ENCODE peak calls at places on chromosomes 4 and X, in ten cellular contexts. Q, R, N, O, Y, Z, C, M, L and T are unnamed samples.

GRCh38 chrX:120726294-120726693 is 96.4 kb upstream of the C1GALT1C1 start:
- DNase-seq in Y (no peak), Z (no peak), M (no peak), N (no peak), O (no peak), R (no peak), C (no peak), L (no peak), Q (no peak), T (no peak)

GRCh38 chrX:15269618-15270521 is at the start of gene ASB9:
- DNase-seq in M (peak; percentile 60), O (no peak), Q (peak; percentile 74), L (peak; percentile 4), R (no peak), Z (peak; percentile 34), Y (no peak), N (no peak), C (peak; percentile 77), T (peak; percentile 16)

GRCh38 chrX:107710617-107711391 is 64.8 kb downstream of the TSC22D3 start:
- DNase-seq in N (no peak), R (no peak), Y (peak; percentile 47), O (peak; percentile 43), Z (peak; percentile 93), C (peak; percentile 88), M (no peak), Q (peak; percentile 94), L (peak; percentile 76), T (peak; percentile 91)

GRCh38 chr4:84597450-84597849 is 14.5 kb downstream of the CDS1 start:
- DNase-seq in Z (no peak), C (no peak), N (no peak), R (no peak), Q (no peak), M (no peak), O (no peak), L (no peak), Y (no peak), T (no peak)

GRCh38 chr4:38857354-38858096 is 908 bp upstream of the TLR6 start:
- DNase-seq in L (peak; percentile 47), Z (peak; percentile 94), N (no peak), M (peak; percentile 60), Q (peak; percentile 94), R (peak; percentile 20), O (no peak), C (peak; percentile 92), Y (no peak), T (no peak)

GRCh38 chr4:183335369-183335940 is 13.2 kb upstream of the CLDN24 start:
- DNase-seq in Z (peak; percentile 96), Y (no peak), N (no peak), Q (peak; percentile 94), L (no peak), M (no peak), C (no peak), O (no peak), R (no peak), T (no peak)

GRCh38 chr4:5955201-5955821 is 62.4 kb upstream of the CRMP1 start:
- DNase-seq in R (no peak), Z (no peak), N (no peak), Q (no peak), L (no peak), C (no peak), O (no peak), M (no peak), Y (no peak), T (no peak)

GRCh38 chr4:19807505-19807904 is 444.2 kb upstream of the SLIT2 start:
- DNase-seq in L (no peak), R (no peak), O (no peak), M (no peak), Z (peak; percentile 53), N (no peak), Y (no peak), C (peak; percentile 46), Q (peak; percentile 93), T (no peak)

GRCh38 chr4:139711461-139711860 is 45.8 kb downstream of the MGST2 start:
- DNase-seq in O (no peak), R (no peak), L (no peak), M (no peak), Z (peak; percentile 54), Q (no peak), N (no peak), Y (no peak), C (no peak), T (no peak)

GRCh38 chr4:110155632-110156031 is 42.8 kb downstream of the ELOVL6 start:
- DNase-seq in M (no peak), Q (no peak), Z (peak; percentile 12), R (no peak), N (no peak), O (no peak), C (peak; percentile 11), Y (no peak), L (no peak), T (no peak)

GRCh38 chr4:128134925-128135324 is 73.8 kb downstream of the LARP1B start:
- DNase-seq in M (no peak), Y (no peak), C (no peak), Z (no peak), N (no peak), L (no peak), R (no peak), O (no peak), Q (no peak), T (no peak)

GRCh38 chr4:88522702-88523324 is 763 bp downstream of the PYURF start:
- DNase-seq in C (peak; percentile 63), Q (peak; percentile 75), R (peak; percentile 26), N (peak; percentile 7), O (peak; percentile 5), M (no peak), Y (peak; percentile 10), L (peak; percentile 9), Z (peak; percentile 33), T (peak; percentile 15)

GRCh38 chrX:145729635-145730034 is 88.0 kb upstream of the SLITRK2 start:
- DNase-seq in N (no peak), Q (no peak), C (no peak), Z (no peak), L (no peak), R (no peak), M (no peak), Y (no peak), O (no peak), T (no peak)

GRCh38 chr4:87030606-87031441 is 96.0 kb downstream of the AFF1 start:
- DNase-seq in L (no peak), Z (peak; percentile 33), M (no peak), O (no peak), N (no peak), Y (no peak), R (no peak), C (no peak), Q (peak; percentile 61), T (no peak)
- H3K4me1 ChIP-seq in L (peaks cover 76% of the 10 kb centered on the region), Z (peaks cover 19% of the 10 kb centered on the region), M (peaks cover 97% of the 10 kb centered on the region), O (peaks cover 100% of the 10 kb centered on the region), N (peaks cover 12% of the 10 kb centered on the region), Y (peaks cover 47% of the 10 kb centered on the region), R (peaks cover 100% of the 10 kb centered on the region), C (peaks cover 55% of the 10 kb centered on the region), Q (peaks cover 57% of the 10 kb centered on the region), T (peaks cover 68% of the 10 kb centered on the region)

GRCh38 chr4:40702137-40702799 is 47.5 kb upstream of the NSUN7 start:
- DNase-seq in M (no peak), R (no peak), C (no peak), Q (no peak), Y (no peak), L (no peak), N (no peak), Z (no peak), O (no peak), T (peak; percentile 6)

GRCh38 chr4:40699648-40700047 is 50.1 kb upstream of the NSUN7 start:
- DNase-seq in L (no peak), Y (no peak), R (no peak), M (no peak), Z (peak; percentile 56), N (no peak), Q (peak; percentile 64), C (no peak), O (no peak), T (no peak)

GRCh38 chr4:40704073-40704472 is 45.7 kb upstream of the NSUN7 start:
- DNase-seq in Z (no peak), M (no peak), Q (no peak), N (no peak), C (no peak), R (no peak), O (no peak), Y (no peak), L (no peak), T (no peak)

GRCh38 chr4:40698733-40699132 is 51.0 kb upstream of the NSUN7 start:
- DNase-seq in Y (no peak), N (no peak), Z (no peak), O (no peak), M (no peak), C (no peak), L (no peak), R (no peak), Q (no peak), T (no peak)

GRCh38 chr4:40702800-40703151 is 47.0 kb upstream of the NSUN7 start:
- DNase-seq in O (no peak), R (no peak), N (no peak), Y (no peak), L (no peak), C (no peak), M (no peak), Z (no peak), Q (no peak), T (no peak)
- H3K27ac ChIP-seq in O (no peak overlapping the region), R (no peak overlapping the region), N (no peak overlapping the region), Y (no peak overlapping the region), L (no peak overlapping the region), C (no peak overlapping the region), M (no peak overlapping the region), Z (no peak overlapping the region), Q (no peak overlapping the region), T (no peak overlapping the region)

GRCh38 chr4:3386486-3386885 is 55.3 kb upstream of the HGFAC start:
- DNase-seq in O (no peak), R (no peak), L (no peak), Z (no peak), M (no peak), Y (no peak), N (no peak), Q (no peak), C (no peak), T (no peak)
- H3K4me1 ChIP-seq in O (peaks cover 22% of the 10 kb centered on the region), R (peaks cover 49% of the 10 kb centered on the region), L (peaks cover 15% of the 10 kb centered on the region), Z (peaks cover 19% of the 10 kb centered on the region), M (peaks cover 64% of the 10 kb centered on the region), Y (no peaks in the 10 kb centered on the region), N (no peaks in the 10 kb centered on the region), Q (peaks cover 18% of the 10 kb centered on the region), C (peaks cover 24% of the 10 kb centered on the region), T (no peaks in the 10 kb centered on the region)

GRCh38 chr4:42398448-42399355 is 1.4 kb downstream of the SHISA3 start:
- DNase-seq in L (peak; percentile 16), R (peak; percentile 22), O (no peak), C (peak; percentile 68), Q (no peak), Y (no peak), M (no peak), N (no peak), Z (no peak), T (peak; percentile 0)

GRCh38 chr4:42397256-42397634 is at the start of gene SHISA3:
- DNase-seq in Q (peak; percentile 38), M (no peak), O (peak; percentile 5), C (peak; percentile 53), Y (no peak), Z (no peak), L (peak; percentile 19), N (no peak), R (peak; percentile 56), T (no peak)

GRCh38 chr4:42397635-42398447 is 553 bp downstream of the SHISA3 start:
- DNase-seq in C (peak; percentile 55), Q (peak; percentile 36), R (peak; percentile 28), M (no peak), N (no peak), O (no peak), Z (peak; percentile 12), L (no peak), Y (no peak), T (no peak)

GRCh38 chr4:42401171-42401570 is 3.9 kb downstream of the SHISA3 start:
- DNase-seq in Y (no peak), O (no peak), R (no peak), Z (no peak), M (no peak), L (no peak), N (no peak), C (no peak), Q (no peak), T (no peak)

GRCh38 chr4:42399393-42399792 is 2.1 kb downstream of the SHISA3 start:
- DNase-seq in O (no peak), L (no peak), N (no peak), Q (no peak), Z (no peak), C (peak; percentile 73), R (no peak), Y (no peak), M (no peak), T (no peak)
- H3K27ac ChIP-seq in O (no peak overlapping the region), L (peak overlapping the region; percentile 80), N (no peak overlapping the region), Q (no peak overlapping the region), Z (peak overlapping the region; percentile 28), C (no peak overlapping the region), R (peak overlapping the region; percentile 75), Y (no peak overlapping the region), M (no peak overlapping the region), T (no peak overlapping the region)